ENCODE peak calls at places on chromosomes 1 and 21, in six cellular contexts. B is activated CD4-positive, alpha-beta T cell treated with anti-CD3 and anti-CD28 coated beads for 48 hours; G is NCI-H345; I is germinal center; N is transverse colon; S is activated T-cell treated with anti-CD3 and anti-CD28 coated beads, Interleukin-2, amount 50 U/mL, for 4 hours. A is an unnamed sample.

GRCh38 chr1:245124241-245124640 is 30.5 kb upstream of the KIF26B start:
- DNase-seq in G (no peak), I (no peak), B (no peak), N (no peak), S (no peak), A (no peak)

GRCh38 chr1:22556391-22557104 is 6.7 kb upstream of the EPHA8 start:
- DNase-seq in N (peak; percentile 33), I (no peak), G (no peak), B (no peak), S (no peak), A (no peak)

GRCh38 chr1:45846931-45847330 is 43.5 kb downstream of the MAST2 start:
- DNase-seq in G (no peak), B (no peak), I (no peak), N (no peak), S (no peak), A (no peak)

GRCh38 chr1:184167352-184167751 is 115.8 kb downstream of the TSEN15 start:
- DNase-seq in B (no peak), S (no peak), G (no peak), I (no peak), N (no peak), A (no peak)

GRCh38 chr21:44092201-44092600 is 15.0 kb upstream of the PWP2 start:
- DNase-seq in G (no peak), B (no peak), S (no peak), I (no peak), N (no peak), A (no peak)

GRCh38 chr1:209705033-209705589 is 465 bp downstream of the HSD11B1 start:
- DNase-seq in B (no peak), I (no peak), G (no peak), S (no peak), N (no peak), A (no peak)

GRCh38 chr1:85278853-85279314 is 2.5 kb upstream of the BCL10 start:
- DNase-seq in I (no peak), B (peak; percentile 61), S (no peak), N (peak; percentile 73), G (no peak), A (peak; percentile 63)

GRCh38 chr1:28675921-28676257 is 7.3 kb downstream of the GMEB1 start:
- DNase-seq in B (no peak), N (no peak), G (no peak), I (no peak), S (no peak), A (no peak)

GRCh38 chr1:35650416-35650815 is 9.1 kb upstream of the PSMB2 start:
- DNase-seq in B (no peak), G (peak; percentile 33), N (no peak), S (no peak), I (no peak), A (no peak)

GRCh38 chr1:247304046-247304445 is 27.6 kb downstream of the ZNF496 start:
- DNase-seq in B (no peak), S (no peak), N (no peak), G (no peak), I (no peak), A (no peak)

GRCh38 chr1:68470388-68470970 is 20.7 kb upstream of the RPE65 start:
- DNase-seq in N (no peak), S (no peak), I (no peak), G (no peak), B (no peak), A (peak; percentile 27)

GRCh38 chr1:85297855-85298629 is 21.6 kb upstream of the BCL10 start:
- DNase-seq in G (peak; percentile 79), B (peak; percentile 84), N (no peak), S (peak; percentile 60), I (peak; percentile 62), A (peak; percentile 76)

GRCh38 chr1:229581485-229581884 is 23.0 kb upstream of the ABCB10 start:
- DNase-seq in I (no peak), G (no peak), B (no peak), N (no peak), S (no peak), A (no peak)

GRCh38 chr1:56374026-56374974 is 205.1 kb downstream of the PLPP3 start:
- DNase-seq in B (no peak), I (no peak), S (no peak), N (no peak), G (no peak), A (no peak)

GRCh38 chr1:214551436-214552173 is at the start of gene PTPN14:
- DNase-seq in N (peak; percentile 82), S (no peak), I (peak; percentile 17), G (peak; percentile 62), B (peak; percentile 27), A (peak; percentile 74)